ENCODE peak calls at places on chromosomes 11 and 22, in ten cellular contexts. C is Right ventricle myocardium superior; I is stimulated activated CD4-positive, alpha-beta T cell treated with anti-CD3 and anti-CD28 coated beads, Interleukin-1b, Interleukin-23, amount 100 ng/mL, for 48 hours; J is neural crest cell; E is K562; U is breast epithelium; R is Calu3; M is iris pigment epithelial cell; Q is GM18507; F is brain microvascular endothelial cell. V is an unnamed sample.

GRCh38 chr22:43011079-43011478 is 3.9 kb downstream of the PACSIN2 start:
- DNase-seq in R (no peak), J (no peak), U (peak; percentile 57), F (no peak), M (no peak), C (no peak), E (no peak), Q (no peak), I (no peak), V (no peak)

GRCh38 chr11:19955660-19956059 is 204.6 kb downstream of the DBX1 start:
- DNase-seq in U (no peak), I (no peak), J (no peak), M (no peak), R (no peak), E (no peak), Q (no peak), C (no peak), F (no peak), V (no peak)

GRCh38 chr11:62889484-62890437 is 9.1 kb downstream of the SLC3A2 start:
- DNase-seq in I (no peak), U (no peak), E (peak; percentile 78), F (no peak), R (no peak), M (no peak), C (no peak), J (no peak), Q (no peak), V (peak; percentile 72)

GRCh38 chr22:22099833-22100812 is 117.5 kb upstream of the TOP3B start:
- DNase-seq in Q (no peak), U (no peak), E (peak; percentile 92), J (no peak), R (no peak), C (no peak), F (peak; percentile 13), I (no peak), M (peak; percentile 15), V (peak; percentile 19)

GRCh38 chr11:35593143-35593542 is 25.1 kb upstream of the FJX1 start:
- DNase-seq in F (peak; percentile 88), C (no peak), M (peak; percentile 96), R (peak; percentile 50), Q (no peak), J (no peak), I (no peak), E (no peak), U (peak; percentile 45), V (peak; percentile 95)

GRCh38 chr11:123707606-123708205 is 33.8 kb downstream of the ZNF202 start:
- DNase-seq in R (peak; percentile 53), I (peak; percentile 53), E (peak; percentile 57), F (peak; percentile 78), J (peak; percentile 66), M (peak; percentile 74), C (peak; percentile 39), U (peak; percentile 32), Q (peak; percentile 11), V (peak; percentile 67)

GRCh38 chr11:86632499-86633269 is 39.7 kb downstream of the ME3 start:
- DNase-seq in M (peak; percentile 96), F (peak; percentile 98), U (no peak), C (no peak), R (peak; percentile 65), E (peak; percentile 14), I (peak; percentile 67), J (no peak), Q (no peak), V (peak; percentile 99)

GRCh38 chr11:132402056-132402684 is 1031.8 kb downstream of the NTM start:
- DNase-seq in Q (no peak), E (no peak), M (peak; percentile 12), C (no peak), R (no peak), F (peak; percentile 57), U (no peak), J (peak; percentile 40), I (no peak), V (peak; percentile 56)

GRCh38 chr11:122085264-122085663 is 30.8 kb downstream of the BLID start:
- DNase-seq in Q (no peak), E (no peak), U (no peak), F (peak; percentile 72), J (no peak), R (no peak), M (peak; percentile 90), I (no peak), C (no peak), V (peak; percentile 95)

GRCh38 chr11:97982512-97982911 is 1038.2 kb upstream of the CNTN5 start:
- DNase-seq in F (no peak), I (no peak), M (no peak), U (no peak), J (no peak), Q (no peak), C (no peak), R (no peak), E (no peak), V (no peak)

GRCh38 chr11:57344826-57345225 is 6.7 kb downstream of the P2RX3 start:
- DNase-seq in C (no peak), I (no peak), E (no peak), R (no peak), F (no peak), Q (no peak), U (no peak), M (no peak), J (no peak), V (no peak)

GRCh38 chr11:119055901-119056300 is 1.1 kb downstream of the HYOU1 start:
- DNase-seq in J (no peak), Q (no peak), E (no peak), M (peak; percentile 43), I (no peak), R (no peak), F (no peak), U (no peak), C (no peak), V (peak; percentile 59)

GRCh38 chr22:43365715-43366440 is 22.7 kb upstream of the SCUBE1 start:
- DNase-seq in F (no peak), M (no peak), E (no peak), J (no peak), Q (no peak), C (no peak), I (no peak), U (no peak), R (no peak), V (no peak)

GRCh38 chr22:36641902-36642640 is 61.5 kb downstream of the CACNG2 start:
- DNase-seq in Q (no peak), E (no peak), M (peak; percentile 22), C (no peak), F (peak; percentile 9), J (no peak), I (no peak), U (no peak), R (no peak), V (peak; percentile 59)

GRCh38 chr22:28711820-28712777 is 29.5 kb downstream of the CHEK2 start:
- DNase-seq in U (no peak), F (peak; percentile 81), C (no peak), J (no peak), Q (no peak), M (peak; percentile 98), I (no peak), R (no peak), E (no peak), V (peak; percentile 96)

GRCh38 chr22:43749473-43749872 is 62.6 kb downstream of the EFCAB6 start:
- DNase-seq in F (no peak), I (no peak), J (no peak), R (no peak), E (no peak), M (no peak), C (no peak), Q (no peak), U (no peak), V (no peak)

GRCh38 chr11:68753300-68753699 is 2.0 kb upstream of the TESMIN start:
- DNase-seq in J (no peak), E (no peak), Q (no peak), R (no peak), I (no peak), M (no peak), C (no peak), U (no peak), F (no peak), V (no peak)